ENCODE peak calls at places on chromosome 11, in seven cellular contexts. R, E, Y, C, Z, J and V are unnamed samples.

GRCh38 chr11:46229250-46229649 is 48.2 kb upstream of the CREB3L1 start:
- DNase-seq in R (no peak), E (no peak), Y (no peak), C (no peak), Z (no peak), J (no peak), V (no peak)

GRCh38 chr11:119376197-119376847 is 5.2 kb downstream of the USP2 start:
- DNase-seq in R (no peak), E (peak; percentile 33), Y (peak; percentile 42), C (peak; percentile 44), Z (peak; percentile 70), J (no peak), V (no peak)

GRCh38 chr11:64742940-64743590 is 877 bp downstream of the RASGRP2 start:
- DNase-seq in R (no peak), E (peak; percentile 93), Y (peak; percentile 64), C (peak; percentile 70), Z (peak; percentile 70), J (peak; percentile 54), V (peak; percentile 70)

GRCh38 chr11:1566381-1567051 is 5.6 kb downstream of the DUSP8 start:
- DNase-seq in R (no peak), E (no peak), Y (no peak), C (no peak), Z (no peak), J (no peak), V (no peak)

GRCh38 chr11:118334746-118335145 is 7.8 kb downstream of the CD3D start:
- DNase-seq in R (no peak), E (no peak), Y (no peak), C (no peak), Z (no peak), J (no peak), V (no peak)

GRCh38 chr11:118790357-118791014 is 478 bp downstream of the DDX6 start:
- DNase-seq in R (no peak), E (peak; percentile 79), Y (peak; percentile 76), C (peak; percentile 78), Z (peak; percentile 81), J (peak; percentile 54), V (peak; percentile 74)

GRCh38 chr11:77471520-77472234 is 2.2 kb downstream of the PAK1 start:
- DNase-seq in R (no peak), E (peak; percentile 46), Y (no peak), C (peak; percentile 1), Z (peak; percentile 39), J (peak; percentile 36), V (peak; percentile 63)

GRCh38 chr11:73204711-73205121 is 13.4 kb upstream of the P2RY2 start:
- DNase-seq in R (no peak), E (no peak), Y (no peak), C (no peak), Z (no peak), J (no peak), V (no peak)

GRCh38 chr11:26483101-26483500 is 89.0 kb downstream of the MUC15 start:
- DNase-seq in R (no peak), E (no peak), Y (peak; percentile 34), C (no peak), Z (no peak), J (no peak), V (no peak)

GRCh38 chr11:57546869-57547518 is 9.6 kb downstream of the SMTNL1 start:
- DNase-seq in R (no peak), E (peak; percentile 35), Y (peak; percentile 81), C (no peak), Z (peak; percentile 64), J (peak; percentile 29), V (peak; percentile 67)

GRCh38 chr11:111635706-111636045 is 33.4 kb downstream of the SIK2 start:
- DNase-seq in R (no peak), E (peak; percentile 38), Y (peak; percentile 49), C (no peak), Z (no peak), J (no peak), V (no peak)

GRCh38 chr11:111063711-111064110 is 181.8 kb upstream of the POU2AF2 start:
- DNase-seq in R (no peak), E (no peak), Y (peak; percentile 44), C (no peak), Z (peak; percentile 23), J (no peak), V (no peak)

GRCh38 chr11:75341583-75341982 is 9.9 kb downstream of the ARRB1 start:
- DNase-seq in R (no peak), E (no peak), Y (no peak), C (no peak), Z (no peak), J (no peak), V (no peak)

DNA sequence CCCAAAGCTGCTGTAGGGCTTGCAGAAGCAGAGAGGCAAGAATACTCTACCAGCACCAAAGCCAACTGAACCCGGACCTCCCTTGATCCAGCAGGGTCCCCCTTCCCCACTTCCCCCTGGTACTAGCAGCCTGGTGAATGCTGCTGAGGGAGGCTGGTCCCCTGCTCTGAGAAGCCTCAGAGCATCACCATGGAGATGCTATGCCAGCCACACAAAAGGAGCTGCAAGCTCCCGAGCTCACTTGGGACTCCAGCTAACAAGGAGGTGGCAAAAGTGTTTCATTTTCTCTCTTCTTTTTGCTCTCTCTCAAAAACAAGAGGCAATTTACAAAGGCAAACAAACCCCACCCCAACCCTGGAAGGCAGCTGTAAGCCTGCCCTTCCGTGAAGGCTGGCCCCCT is 509.8 kb downstream of the BUD13 start:
- DNase-seq in R (no peak), E (no peak), Y (no peak), C (no peak), Z (no peak), J (no peak), V (no peak)
- TF ChIP-seq EZH2phosphoT487 in R (no peak), E (no peak), Y (no peak), C (no peak), Z (no peak), J (no peak), V (no peak)

DNA sequence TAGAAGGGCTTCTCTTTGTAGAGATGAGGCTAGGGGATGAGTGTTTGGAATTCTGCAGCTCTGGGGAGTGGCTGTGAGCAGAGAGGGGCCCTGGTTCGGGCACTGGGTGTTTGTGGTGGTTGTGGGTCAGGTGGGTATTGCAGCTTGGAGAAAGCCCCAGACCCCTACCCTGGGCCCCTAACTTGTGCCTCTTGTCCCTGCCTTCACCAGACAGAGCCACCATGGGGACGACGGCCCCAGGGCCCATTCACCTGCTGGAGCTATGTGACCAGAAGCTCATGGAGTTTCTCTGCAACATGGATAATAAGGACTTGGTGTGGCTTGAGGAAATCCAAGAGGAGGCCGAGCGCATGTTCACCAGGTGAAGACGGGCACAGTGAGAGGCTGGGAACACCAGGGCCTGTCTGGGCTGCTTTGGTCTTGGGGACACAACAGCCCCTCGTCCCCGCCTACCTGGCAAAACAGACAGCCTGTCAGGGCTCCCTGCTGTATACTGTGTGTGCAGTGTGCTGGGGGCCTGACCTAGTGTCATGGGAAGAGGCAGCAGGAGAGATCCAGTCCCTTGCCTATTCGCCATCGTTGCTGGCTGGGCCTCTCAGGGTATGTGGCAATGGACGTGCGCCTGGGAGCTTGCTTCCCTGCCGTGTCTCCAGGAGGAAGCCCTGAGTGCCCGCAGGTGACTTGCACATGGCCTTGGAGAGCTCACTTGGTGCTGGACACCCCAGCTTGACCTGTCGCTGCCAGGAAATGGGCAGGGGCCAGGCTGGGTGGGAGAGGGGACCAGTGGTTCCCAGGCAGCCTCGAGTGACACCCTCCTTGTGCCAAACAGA is 4.3 kb downstream of the INCENP start:
- DNase-seq in R (no peak), E (no peak), Y (no peak), C (no peak), Z (no peak), J (no peak), V (no peak)
- H3K4me2 ChIP-seq in R (no peak overlapping the region), E (no peak overlapping the region), Y (no peak overlapping the region), C (no peak overlapping the region), Z (no peak overlapping the region), J (no peak overlapping the region), V (no peak overlapping the region)

GRCh38 chr11:101442171-101442570 is 141.6 kb downstream of the TRPC6 start:
- DNase-seq in R (no peak), E (no peak), Y (peak; percentile 90), C (no peak), Z (no peak), J (no peak), V (no peak)

GRCh38 chr11:101439488-101439887 is 144.3 kb downstream of the TRPC6 start:
- DNase-seq in R (no peak), E (no peak), Y (no peak), C (no peak), Z (no peak), J (no peak), V (peak; percentile 56)

GRCh38 chr11:101442936-101443521 is 140.8 kb downstream of the TRPC6 start:
- DNase-seq in R (no peak), E (no peak), Y (peak; percentile 41), C (no peak), Z (no peak), J (no peak), V (no peak)

GRCh38 chr11:101444164-101444563 is 139.6 kb downstream of the TRPC6 start:
- DNase-seq in R (no peak), E (no peak), Y (no peak), C (no peak), Z (no peak), J (no peak), V (no peak)

DNA sequence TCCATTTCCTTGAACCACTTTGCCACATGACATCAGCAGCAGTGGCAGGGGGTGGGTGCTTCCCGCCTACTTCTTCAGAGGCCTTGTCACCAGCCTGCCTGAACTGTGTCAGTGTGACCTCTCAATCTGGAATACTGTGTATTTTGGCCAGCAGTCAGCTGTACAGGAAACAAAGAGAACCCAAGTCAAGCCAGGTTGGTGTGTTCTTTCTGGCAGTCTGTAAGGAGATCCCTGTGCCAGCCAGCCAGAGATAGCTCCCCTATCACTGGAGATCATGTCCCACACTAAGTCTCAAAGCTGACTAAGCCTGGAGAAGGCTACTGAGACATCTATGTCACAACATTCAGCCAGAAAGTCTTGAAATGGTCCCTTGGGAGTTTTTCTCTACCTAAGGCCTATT is 142.1 kb downstream of the TRPC6 start:
- DNase-seq in R (no peak), E (no peak), Y (no peak), C (no peak), Z (no peak), J (no peak), V (no peak)
- TF ChIP-seq EZH2phosphoT487 in R (no peak), E (no peak), Y (no peak), C (no peak), Z (no peak), J (no peak), V (no peak)

GRCh38 chr11:122074022-122074421 is 42.0 kb downstream of the BLID start:
- DNase-seq in R (no peak), E (no peak), Y (peak; percentile 65), C (no peak), Z (no peak), J (no peak), V (no peak)

GRCh38 chr11:122075016-122075415 is 41.0 kb downstream of the BLID start:
- DNase-seq in R (no peak), E (no peak), Y (no peak), C (no peak), Z (no peak), J (no peak), V (no peak)

GRCh38 chr11:122071680-122072321 is 44.2 kb downstream of the BLID start:
- DNase-seq in R (no peak), E (no peak), Y (no peak), C (no peak), Z (peak; percentile 35), J (no peak), V (peak; percentile 12)

GRCh38 chr11:122068096-122068495 is 47.9 kb downstream of the BLID start:
- DNase-seq in R (no peak), E (no peak), Y (no peak), C (no peak), Z (no peak), J (no peak), V (no peak)

DNA sequence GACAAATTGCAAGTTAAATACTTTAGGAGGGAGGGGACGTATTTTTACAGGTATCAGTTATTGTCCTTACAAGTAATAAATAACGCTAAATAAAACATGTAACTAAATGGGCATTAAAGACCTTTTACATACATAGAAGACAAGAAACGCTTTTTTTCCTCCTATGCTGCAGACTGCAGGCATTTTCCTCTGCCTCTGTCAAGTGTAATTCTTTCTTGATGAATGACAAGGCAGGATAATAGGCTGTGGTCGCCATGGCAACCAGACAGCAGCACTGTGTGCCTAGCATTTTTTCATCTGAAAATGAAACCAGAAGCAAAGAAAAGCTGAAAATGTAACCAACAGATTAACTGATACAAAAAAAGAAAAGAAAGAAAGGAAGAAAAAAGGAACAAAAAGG is 46.1 kb downstream of the BLID start:
- DNase-seq in R (no peak), E (peak; percentile 65), Y (peak; percentile 89), C (no peak), Z (peak; percentile 82), J (peak; percentile 90), V (peak; percentile 49)
- H3K4me2 ChIP-seq in R (no peak overlapping the region), E (peak overlapping the region; percentile 65), Y (no peak overlapping the region), C (no peak overlapping the region), Z (no peak overlapping the region), J (peak overlapping the region; percentile 48), V (no peak overlapping the region)